ENCODE peak calls at places on chromosomes 5 and 9, in seven cellular contexts. A, F, Z, C, N, J and K are unnamed samples.

GRCh38 chr5:175035882-175036533 is 311.6 kb downstream of the MSX2 start:
- DNase-seq in Z (peak; percentile 29), J (no peak), F (no peak), A (no peak), C (no peak), N (no peak), K (no peak)

GRCh38 chr5:39399135-39400036 is 25.4 kb downstream of the DAB2 start:
- DNase-seq in J (no peak), F (no peak), C (peak; percentile 24), Z (peak; percentile 43), A (peak; percentile 98), N (no peak), K (no peak)

GRCh38 chr9:91857291-91857781 is 92.7 kb downstream of the ROR2 start:
- DNase-seq in J (no peak), F (no peak), A (no peak), N (no peak), Z (no peak), C (no peak), K (no peak)

GRCh38 chr9:137705443-137705863 is 86.6 kb downstream of the EHMT1 start:
- DNase-seq in J (no peak), A (no peak), C (no peak), F (no peak), Z (no peak), N (no peak), K (peak; percentile 83)

GRCh38 chr9:96166981-96167380 is 135.0 kb downstream of the HSD17B3 start:
- DNase-seq in A (no peak), J (no peak), C (no peak), F (no peak), N (no peak), Z (no peak), K (no peak)

GRCh38 chr9:115850548-115851304 is 302.9 kb upstream of the PAPPA start:
- DNase-seq in F (no peak), A (peak; percentile 70), C (no peak), J (no peak), N (no peak), Z (no peak), K (no peak)

GRCh38 chr9:33263131-33263935 is 1.2 kb downstream of the BAG1 start:
- DNase-seq in Z (peak; percentile 45), F (no peak), N (peak; percentile 35), C (no peak), A (peak; percentile 39), J (no peak), K (no peak)

GRCh38 chr9:86802900-86803673 is 144.2 kb downstream of the GAS1 start:
- DNase-seq in F (no peak), N (no peak), J (no peak), C (no peak), A (no peak), Z (no peak), K (no peak)

GRCh38 chr9:77019810-77020437 is 469 bp downstream of the FOXB2 start:
- DNase-seq in C (no peak), J (no peak), F (no peak), N (no peak), A (no peak), Z (no peak), K (no peak)

GRCh38 chr9:129613520-129614175 is 7.3 kb downstream of the C9orf50 start:
- DNase-seq in J (peak; percentile 86), F (no peak), N (peak; percentile 85), C (peak; percentile 93), Z (no peak), A (no peak), K (peak; percentile 95)

GRCh38 chr5:147989977-147990376 is 73.8 kb upstream of the SPINK5 start:
- DNase-seq in N (no peak), A (no peak), Z (no peak), C (no peak), F (no peak), J (no peak), K (no peak)

GRCh38 chr9:115036691-115037090 is 81.3 kb downstream of the TNC start:
- DNase-seq in N (no peak), C (no peak), Z (no peak), F (no peak), A (no peak), J (no peak), K (no peak)

GRCh38 chr5:74648835-74649286 is 8.3 kb upstream of the ENC1 start:
- DNase-seq in N (peak; percentile 74), Z (peak; percentile 79), A (peak; percentile 72), F (peak; percentile 36), J (no peak), C (peak; percentile 71), K (no peak)

GRCh38 chr5:107026098-107026497 is 644.6 kb downstream of the EFNA5 start:
- DNase-seq in J (no peak), Z (no peak), N (peak; percentile 1), C (no peak), F (no peak), A (no peak), K (no peak)

GRCh38 chr5:15897609-15898008 is 282.0 kb downstream of the MARCHF11 start:
- DNase-seq in N (no peak), A (no peak), C (no peak), Z (no peak), F (no peak), J (no peak), K (no peak)

GRCh38 chr9:97811534-97812246 is 41.3 kb upstream of the FOXE1 start:
- DNase-seq in J (no peak), F (no peak), N (no peak), C (no peak), Z (no peak), A (peak; percentile 67), K (no peak)